ENCODE peak calls at places on chromosomes 11 and 22, in eight cellular contexts. One of them, this sample, is unnamed.
A peak's percentile ranks its signal among the peaks of the same experiment; 100 is the strongest.

GRCh38 chr22:31277741-31278642 is 14.3 kb downstream of the PIK3IP1 start:
- DNase-seq in amniotic stem cell: no peak
- DNase-seq in globus pallidus: no peak
- DNase-seq in HFFc6: no peak
- DNase-seq in bronchial epithelial cell: no peak
- DNase-seq in AG04450: no peak
- DNase-seq in C1 segment of cervical spinal cord: no peak
- DNase-seq in HAP-1: no peak
- DNase-seq in this sample: no peak

GRCh38 chr11:133720951-133721350 is 124.4 kb downstream of the SPATA19 start:
- DNase-seq in C1 segment of cervical spinal cord: no peak
- DNase-seq in HFFc6: no peak
- DNase-seq in amniotic stem cell: no peak
- DNase-seq in bronchial epithelial cell: no peak
- DNase-seq in AG04450: no peak
- DNase-seq in HAP-1: no peak
- DNase-seq in globus pallidus: no peak
- DNase-seq in this sample: no peak

GRCh38 chr11:13775471-13775870 is 107.0 kb downstream of the FAR1 start:
- DNase-seq in HFFc6: no peak
- DNase-seq in amniotic stem cell: no peak
- DNase-seq in HAP-1: no peak
- DNase-seq in C1 segment of cervical spinal cord: no peak
- DNase-seq in globus pallidus: no peak
- DNase-seq in AG04450: no peak
- DNase-seq in bronchial epithelial cell: no peak
- DNase-seq in this sample: no peak

GRCh38 chr11:125874556-125875124 is 12.8 kb upstream of the HYLS1 start:
- DNase-seq in C1 segment of cervical spinal cord: no peak
- DNase-seq in amniotic stem cell: peak; percentile 43
- DNase-seq in AG04450: peak; percentile 41
- DNase-seq in globus pallidus: peak; percentile 73
- DNase-seq in HFFc6: peak; percentile 59
- DNase-seq in bronchial epithelial cell: peak; percentile 57
- DNase-seq in HAP-1: peak; percentile 81
- DNase-seq in this sample: peak; percentile 19

GRCh38 chr22:40597541-40598453 is 38.7 kb downstream of the MRTFA start:
- DNase-seq in C1 segment of cervical spinal cord: no peak
- DNase-seq in globus pallidus: peak; percentile 52
- DNase-seq in HAP-1: no peak
- DNase-seq in HFFc6: peak; percentile 13
- DNase-seq in AG04450: no peak
- DNase-seq in amniotic stem cell: peak; percentile 34
- DNase-seq in bronchial epithelial cell: peak; percentile 84
- DNase-seq in this sample: no peak

GRCh38 chr11:12682730-12683500 is 8.7 kb downstream of the TEAD1 start:
- DNase-seq in bronchial epithelial cell: no peak
- DNase-seq in HAP-1: no peak
- DNase-seq in globus pallidus: no peak
- DNase-seq in AG04450: no peak
- DNase-seq in amniotic stem cell: no peak
- DNase-seq in C1 segment of cervical spinal cord: no peak
- DNase-seq in HFFc6: no peak
- DNase-seq in this sample: no peak

GRCh38 chr11:76782526-76783293 is 446 bp upstream of the TSKU start:
- DNase-seq in globus pallidus: peak; percentile 48
- DNase-seq in bronchial epithelial cell: peak; percentile 75
- DNase-seq in HAP-1: peak; percentile 97
- DNase-seq in AG04450: peak; percentile 97
- DNase-seq in HFFc6: peak; percentile 87
- DNase-seq in C1 segment of cervical spinal cord: no peak
- DNase-seq in amniotic stem cell: peak; percentile 81
- DNase-seq in this sample: peak; percentile 63

GRCh38 chr22:50076646-50077624 is 8.3 kb downstream of the MLC1 start:
- DNase-seq in HAP-1: no peak
- DNase-seq in bronchial epithelial cell: no peak
- DNase-seq in amniotic stem cell: no peak
- DNase-seq in HFFc6: no peak
- DNase-seq in C1 segment of cervical spinal cord: no peak
- DNase-seq in globus pallidus: no peak
- DNase-seq in AG04450: no peak
- DNase-seq in this sample: no peak

GRCh38 chr11:118708296-118708695 is 28.8 kb upstream of the TREH start:
- DNase-seq in bronchial epithelial cell: no peak
- DNase-seq in amniotic stem cell: no peak
- DNase-seq in HAP-1: no peak
- DNase-seq in HFFc6: no peak
- DNase-seq in globus pallidus: no peak
- DNase-seq in AG04450: no peak
- DNase-seq in C1 segment of cervical spinal cord: no peak
- DNase-seq in this sample: no peak

This sample was measured in GM04503.